ENCODE peak calls at places on chromosomes 1 and 21, in seven cellular contexts. One of them, this sample, is unnamed.

GRCh38 chr1:16977377-16977776 is 3.0 kb downstream of the MFAP2 start:
- DNase-seq in right lobe of liver: no peak
- DNase-seq in HFF-Myc: no peak
- DNase-seq in left ventricle myocardium inferior: no peak
- DNase-seq in Caki2: no peak
- DNase-seq in astrocyte of the spinal cord: no peak
- DNase-seq in hypothalamus: no peak
- DNase-seq in this sample: no peak

GRCh38 chr21:41766051-41766882 is 585 bp downstream of the RIPK4 start:
- DNase-seq in right lobe of liver: peak; percentile 46
- DNase-seq in HFF-Myc: no peak
- DNase-seq in left ventricle myocardium inferior: no peak
- DNase-seq in Caki2: no peak
- DNase-seq in astrocyte of the spinal cord: no peak
- DNase-seq in hypothalamus: no peak
- DNase-seq in this sample: no peak

GRCh38 chr1:111370871-111371270 is 56.7 kb downstream of the OVGP1 start:
- DNase-seq in right lobe of liver: no peak
- DNase-seq in HFF-Myc: no peak
- DNase-seq in left ventricle myocardium inferior: no peak
- DNase-seq in Caki2: no peak
- DNase-seq in astrocyte of the spinal cord: no peak
- DNase-seq in hypothalamus: no peak
- DNase-seq in this sample: no peak

GRCh38 chr1:59631561-59631960 is 183.2 kb upstream of the HOOK1 start:
- DNase-seq in right lobe of liver: no peak
- DNase-seq in HFF-Myc: no peak
- DNase-seq in left ventricle myocardium inferior: no peak
- DNase-seq in Caki2: no peak
- DNase-seq in astrocyte of the spinal cord: no peak
- DNase-seq in hypothalamus: no peak
- DNase-seq in this sample: no peak

GRCh38 chr21:38333290-38334272 is 76.8 kb downstream of the KCNJ15 start:
- DNase-seq in right lobe of liver: peak; percentile 85
- DNase-seq in HFF-Myc: no peak
- DNase-seq in left ventricle myocardium inferior: peak; percentile 34
- DNase-seq in Caki2: no peak
- DNase-seq in astrocyte of the spinal cord: no peak
- DNase-seq in hypothalamus: no peak
- DNase-seq in this sample: peak; percentile 66

GRCh38 chr1:97050501-97050900 is 328.9 kb downstream of the PTBP2 start:
- DNase-seq in right lobe of liver: no peak
- DNase-seq in HFF-Myc: no peak
- DNase-seq in left ventricle myocardium inferior: no peak
- DNase-seq in Caki2: no peak
- DNase-seq in astrocyte of the spinal cord: peak; percentile 56
- DNase-seq in hypothalamus: no peak
- DNase-seq in this sample: peak; percentile 91

GRCh38 chr1:51555866-51556619 is 37.0 kb upstream of the EPS15 start:
- DNase-seq in right lobe of liver: no peak
- DNase-seq in HFF-Myc: no peak
- DNase-seq in left ventricle myocardium inferior: no peak
- DNase-seq in Caki2: no peak
- DNase-seq in astrocyte of the spinal cord: no peak
- DNase-seq in hypothalamus: no peak
- DNase-seq in this sample: no peak

GRCh38 chr1:173330149-173330951 is 123.2 kb upstream of the TNFSF4 start:
- DNase-seq in right lobe of liver: no peak
- DNase-seq in HFF-Myc: peak; percentile 65
- DNase-seq in left ventricle myocardium inferior: no peak
- DNase-seq in Caki2: no peak
- DNase-seq in astrocyte of the spinal cord: peak; percentile 86
- DNase-seq in hypothalamus: no peak
- DNase-seq in this sample: peak; percentile 81

GRCh38 chr1:18618546-18619466 is 11.8 kb upstream of the PAX7 start:
- DNase-seq in right lobe of liver: no peak
- DNase-seq in HFF-Myc: no peak
- DNase-seq in left ventricle myocardium inferior: no peak
- DNase-seq in Caki2: peak; percentile 85
- DNase-seq in astrocyte of the spinal cord: no peak
- DNase-seq in hypothalamus: no peak
- DNase-seq in this sample: peak; percentile 5

GRCh38 chr1:172746091-172746949 is 87.4 kb downstream of the FASLG start:
- DNase-seq in right lobe of liver: no peak
- DNase-seq in HFF-Myc: peak; percentile 93
- DNase-seq in left ventricle myocardium inferior: no peak
- DNase-seq in Caki2: peak; percentile 86
- DNase-seq in astrocyte of the spinal cord: peak; percentile 99
- DNase-seq in hypothalamus: no peak
- DNase-seq in this sample: peak; percentile 99

GRCh38 chr1:174967845-174968705 is 31.7 kb upstream of the CACYBP start:
- DNase-seq in right lobe of liver: no peak
- DNase-seq in HFF-Myc: no peak
- DNase-seq in left ventricle myocardium inferior: no peak
- DNase-seq in Caki2: no peak
- DNase-seq in astrocyte of the spinal cord: no peak
- DNase-seq in hypothalamus: no peak
- DNase-seq in this sample: no peak

GRCh38 chr1:93680121-93681094 is 1.2 kb downstream of the BCAR3 start:
- DNase-seq in right lobe of liver: peak; percentile 74
- DNase-seq in HFF-Myc: peak; percentile 68
- DNase-seq in left ventricle myocardium inferior: peak; percentile 86
- DNase-seq in Caki2: peak; percentile 86
- DNase-seq in astrocyte of the spinal cord: peak; percentile 88
- DNase-seq in hypothalamus: peak; percentile 59
- DNase-seq in this sample: peak; percentile 94

GRCh38 chr1:48249868-48250267 is 27.4 kb downstream of the SLC5A9 start:
- DNase-seq in right lobe of liver: no peak
- DNase-seq in HFF-Myc: no peak
- DNase-seq in left ventricle myocardium inferior: no peak
- DNase-seq in Caki2: no peak
- DNase-seq in astrocyte of the spinal cord: no peak
- DNase-seq in hypothalamus: no peak
- DNase-seq in this sample: no peak

GRCh38 chr1:35539073-35539823 is 18.0 kb downstream of the KIAA0319L start:
- DNase-seq in right lobe of liver: no peak
- DNase-seq in HFF-Myc: no peak
- DNase-seq in left ventricle myocardium inferior: no peak
- DNase-seq in Caki2: no peak
- DNase-seq in astrocyte of the spinal cord: peak; percentile 52
- DNase-seq in hypothalamus: peak; percentile 21
- DNase-seq in this sample: peak; percentile 64

GRCh38 chr1:187924252-187924651 is 1095.5 kb downstream of the PLA2G4A start:
- DNase-seq in right lobe of liver: no peak
- DNase-seq in HFF-Myc: no peak
- DNase-seq in left ventricle myocardium inferior: no peak
- DNase-seq in Caki2: no peak
- DNase-seq in astrocyte of the spinal cord: no peak
- DNase-seq in hypothalamus: no peak
- DNase-seq in this sample: no peak

GRCh38 chr21:42377951-42378340 is 11.6 kb upstream of the TFF1 start:
- DNase-seq in right lobe of liver: no peak
- DNase-seq in HFF-Myc: no peak
- DNase-seq in left ventricle myocardium inferior: no peak
- DNase-seq in Caki2: no peak
- DNase-seq in astrocyte of the spinal cord: no peak
- DNase-seq in hypothalamus: no peak
- DNase-seq in this sample: no peak

GRCh38 chr1:2973661-2974593 is 47.3 kb upstream of the ACTRT2 start:
- DNase-seq in right lobe of liver: no peak
- DNase-seq in HFF-Myc: no peak
- DNase-seq in left ventricle myocardium inferior: no peak
- DNase-seq in Caki2: no peak
- DNase-seq in astrocyte of the spinal cord: no peak
- DNase-seq in hypothalamus: no peak
- DNase-seq in this sample: no peak

GRCh38 chr1:208977861-208978260 is 605.7 kb upstream of the CAMK1G start:
- DNase-seq in right lobe of liver: no peak
- DNase-seq in HFF-Myc: no peak
- DNase-seq in left ventricle myocardium inferior: no peak
- DNase-seq in Caki2: no peak
- DNase-seq in astrocyte of the spinal cord: no peak
- DNase-seq in hypothalamus: no peak
- DNase-seq in this sample: no peak

GRCh38 chr1:53297226-53297625 is 30.6 kb downstream of the LRP8 start:
- DNase-seq in right lobe of liver: no peak
- DNase-seq in HFF-Myc: no peak
- DNase-seq in left ventricle myocardium inferior: no peak
- DNase-seq in Caki2: no peak
- DNase-seq in astrocyte of the spinal cord: no peak
- DNase-seq in hypothalamus: no peak
- DNase-seq in this sample: no peak

GRCh38 chr1:189103956-189104355 is 1373.7 kb downstream of the BRINP3 start:
- DNase-seq in right lobe of liver: no peak
- DNase-seq in HFF-Myc: no peak
- DNase-seq in left ventricle myocardium inferior: no peak
- DNase-seq in Caki2: no peak
- DNase-seq in astrocyte of the spinal cord: peak; percentile 8
- DNase-seq in hypothalamus: no peak
- DNase-seq in this sample: peak; percentile 1

GRCh38 chr21:43598416-43599120 is 60.7 kb downstream of the HSF2BP start:
- DNase-seq in right lobe of liver: no peak
- DNase-seq in HFF-Myc: no peak
- DNase-seq in left ventricle myocardium inferior: no peak
- DNase-seq in Caki2: no peak
- DNase-seq in astrocyte of the spinal cord: peak; percentile 75
- DNase-seq in hypothalamus: no peak
- DNase-seq in this sample: peak; percentile 96

GRCh38 chr1:39540504-39541031 is 36.0 kb downstream of the PABPC4 start:
- DNase-seq in right lobe of liver: peak; percentile 60
- DNase-seq in HFF-Myc: no peak
- DNase-seq in left ventricle myocardium inferior: peak; percentile 76
- DNase-seq in Caki2: no peak
- DNase-seq in astrocyte of the spinal cord: peak; percentile 22
- DNase-seq in hypothalamus: peak; percentile 64
- DNase-seq in this sample: peak; percentile 100

GRCh38 chr1:162371611-162372010 is 5.0 kb downstream of the SPATA46 start:
- DNase-seq in right lobe of liver: no peak
- DNase-seq in HFF-Myc: no peak
- DNase-seq in left ventricle myocardium inferior: no peak
- DNase-seq in Caki2: no peak
- DNase-seq in astrocyte of the spinal cord: peak; percentile 51
- DNase-seq in hypothalamus: no peak
- DNase-seq in this sample: peak; percentile 48

GRCh38 chr1:50333595-50333974 is 89.7 kb downstream of the DMRTA2 start:
- DNase-seq in right lobe of liver: peak; percentile 53
- DNase-seq in HFF-Myc: no peak
- DNase-seq in left ventricle myocardium inferior: peak; percentile 52
- DNase-seq in Caki2: peak; percentile 49
- DNase-seq in astrocyte of the spinal cord: peak; percentile 15
- DNase-seq in hypothalamus: peak; percentile 2
- DNase-seq in this sample: peak; percentile 23

GRCh38 chr1:157189096-157189495 is 50.9 kb upstream of the ETV3 start:
- DNase-seq in right lobe of liver: no peak
- DNase-seq in HFF-Myc: no peak
- DNase-seq in left ventricle myocardium inferior: no peak
- DNase-seq in Caki2: no peak
- DNase-seq in astrocyte of the spinal cord: no peak
- DNase-seq in hypothalamus: no peak
- DNase-seq in this sample: no peak

GRCh38 chr1:119097380-119097779 is 43.1 kb downstream of the WARS2 start:
- DNase-seq in right lobe of liver: no peak
- DNase-seq in HFF-Myc: peak; percentile 20
- DNase-seq in left ventricle myocardium inferior: no peak
- DNase-seq in Caki2: no peak
- DNase-seq in astrocyte of the spinal cord: peak; percentile 80
- DNase-seq in hypothalamus: no peak
- DNase-seq in this sample: peak; percentile 83

GRCh38 chr1:46818591-46818990 is 19.7 kb downstream of the CYP4B1 start:
- DNase-seq in right lobe of liver: no peak
- DNase-seq in HFF-Myc: no peak
- DNase-seq in left ventricle myocardium inferior: no peak
- DNase-seq in Caki2: no peak
- DNase-seq in astrocyte of the spinal cord: no peak
- DNase-seq in hypothalamus: no peak
- DNase-seq in this sample: no peak

This sample was measured in choroid plexus epithelial cell.